ENCODE peak calls at places on chromosomes 13 and 19, in six cellular contexts. J is H9, M is mesenchymal stem cell, L is IMR-90, F is H1, N is neuronal stem cell. P is an unnamed sample.

GRCh38 chr13:97344250-97345175 is 89.5 kb upstream of the RAP2A start:
- DNase-seq in J (no peak), M (peak; percentile 70), L (peak; percentile 61), F (no peak), N (peak; percentile 32), P (peak; percentile 37)

GRCh38 chr19:47004012-47004465 is 15.6 kb upstream of the NPAS1 start:
- DNase-seq in J (peak; percentile 27), M (no peak), L (no peak), F (no peak), N (no peak), P (no peak)

GRCh38 chr19:18746393-18747167 is 44.5 kb downstream of the COMP start:
- DNase-seq in J (peak; percentile 65), M (no peak), L (no peak), F (no peak), N (no peak), P (no peak)

GRCh38 chr13:101785858-101786257 is 333.4 kb downstream of the ITGBL1 start:
- DNase-seq in J (peak; percentile 72), M (peak; percentile 24), L (peak; percentile 3), F (peak; percentile 47), N (peak; percentile 5), P (no peak)

GRCh38 chr13:69423844-69424243 is 683.8 kb upstream of the ATXN8OS start:
- DNase-seq in J (no peak), M (no peak), L (no peak), F (no peak), N (no peak), P (no peak)

GRCh38 chr19:21233691-21234090 is 91.9 kb downstream of the ZNF431 start:
- DNase-seq in J (no peak), M (no peak), L (no peak), F (no peak), N (no peak), P (no peak)

GRCh38 chr19:36152886-36153525 is 759 bp upstream of the COX7A1 start:
- DNase-seq in J (no peak), M (no peak), L (peak; percentile 13), F (no peak), N (no peak), P (no peak)

GRCh38 chr13:30816733-30817132 is 81.4 kb downstream of the ALOX5AP start:
- DNase-seq in J (no peak), M (no peak), L (no peak), F (no peak), N (no peak), P (no peak)

GRCh38 chr19:55112781-55113569 is 4.5 kb downstream of the PPP1R12C start:
- DNase-seq in J (peak; percentile 66), M (no peak), L (no peak), F (no peak), N (no peak), P (no peak)

GRCh38 chr19:45097776-45098520 is 5.0 kb downstream of the PPP1R37 start:
- DNase-seq in J (no peak), M (peak; percentile 97), L (peak; percentile 98), F (no peak), N (no peak), P (peak; percentile 32)

GRCh38 chr19:46993622-46994021 is 26.0 kb upstream of the NPAS1 start:
- DNase-seq in J (no peak), M (no peak), L (no peak), F (no peak), N (no peak), P (no peak)

GRCh38 chr13:112010714-112011113 is 56.2 kb upstream of the SOX1 start:
- DNase-seq in J (no peak), M (no peak), L (no peak), F (no peak), N (no peak), P (no peak)

GRCh38 chr19:1668339-1669123 is 16.1 kb upstream of the TCF3 start:
- DNase-seq in J (no peak), M (peak; percentile 18), L (no peak), F (peak; percentile 69), N (no peak), P (no peak)

GRCh38 chr19:49766938-49767315 is at the start of gene AP2A1:
- DNase-seq in J (no peak), M (no peak), L (no peak), F (no peak), N (no peak), P (no peak)

GRCh38 chr13:112065867-112066623 is 904 bp upstream of the SOX1 start:
- DNase-seq in J (peak; percentile 71), M (no peak), L (no peak), F (peak; percentile 76), N (no peak), P (no peak)

GRCh38 chr19:47239152-47239551 is 8.2 kb upstream of the BBC3 start:
- DNase-seq in J (no peak), M (no peak), L (no peak), F (no peak), N (no peak), P (no peak)

GRCh38 chr19:39407644-39408391 is 1.2 kb downstream of the ZFP36 start:
- DNase-seq in J (no peak), M (peak; percentile 57), L (no peak), F (peak; percentile 54), N (no peak), P (peak; percentile 38)

GRCh38 chr19:50565984-50566903 is 2.0 kb downstream of the LRRC4B start:
- DNase-seq in J (no peak), M (no peak), L (no peak), F (peak; percentile 70), N (no peak), P (no peak)

GRCh38 chr13:40064154-40064713 is 408.8 kb downstream of the COG6 start:
- DNase-seq in J (no peak), M (peak; percentile 26), L (no peak), F (no peak), N (no peak), P (no peak)

GRCh38 chr19:40424637-40425449 is 949 bp downstream of the SERTAD1 start:
- DNase-seq in J (peak; percentile 48), M (peak; percentile 41), L (peak; percentile 13), F (peak; percentile 90), N (no peak), P (no peak)

GRCh38 chr19:40422428-40423226 is 3.2 kb downstream of the SERTAD1 start:
- DNase-seq in J (no peak), M (no peak), L (no peak), F (no peak), N (no peak), P (no peak)

GRCh38 chr19:40423938-40424337 is 1.9 kb downstream of the SERTAD1 start:
- DNase-seq in J (no peak), M (no peak), L (no peak), F (no peak), N (no peak), P (no peak)

GRCh38 chr19:40421468-40421778 is 4.4 kb downstream of the SERTAD1 start:
- DNase-seq in J (no peak), M (no peak), L (no peak), F (no peak), N (no peak), P (no peak)

DNA sequence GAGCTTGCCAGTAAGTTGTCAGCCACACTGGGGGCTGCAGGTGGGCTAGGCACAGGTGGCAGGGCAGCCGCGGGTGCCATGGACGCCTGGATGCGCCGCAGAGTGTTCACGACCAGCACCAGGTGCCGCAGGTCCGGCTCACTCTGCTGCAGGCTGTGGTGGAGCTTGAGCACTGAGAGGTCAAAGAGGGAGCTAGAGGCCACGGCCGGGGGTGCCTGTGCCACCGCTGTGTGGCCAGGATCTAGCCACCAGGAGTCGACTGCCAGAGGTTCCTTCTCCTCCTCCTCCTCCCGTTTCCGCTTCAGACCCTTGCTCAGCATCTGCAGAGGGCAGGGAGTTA is 2.6 kb downstream of the SERTAD1 start:
- DNase-seq in J (no peak), M (no peak), L (no peak), F (no peak), N (no peak), P (no peak)
- H3K14ac ChIP-seq in J (no peak overlapping the region), M (no peak overlapping the region), L (no peak overlapping the region), F (no peak overlapping the region), N (no peak overlapping the region), P (no peak overlapping the region)

GRCh38 chr13:79895416-79895815 is 414.5 kb downstream of the NDFIP2 start:
- DNase-seq in J (no peak), M (no peak), L (no peak), F (no peak), N (no peak), P (no peak)

GRCh38 chr13:79900356-79900755 is 419.4 kb downstream of the NDFIP2 start:
- DNase-seq in J (no peak), M (no peak), L (no peak), F (no peak), N (no peak), P (no peak)

GRCh38 chr13:79898996-79899395 is 418.0 kb downstream of the NDFIP2 start:
- DNase-seq in J (no peak), M (no peak), L (peak; percentile 54), F (no peak), N (no peak), P (no peak)

GRCh38 chr13:79901336-79901735 is 420.4 kb downstream of the NDFIP2 start:
- DNase-seq in J (no peak), M (peak; percentile 66), L (peak; percentile 13), F (no peak), N (no peak), P (no peak)

GRCh38 chr13:79898202-79898826 is 417.4 kb downstream of the NDFIP2 start:
- DNase-seq in J (no peak), M (no peak), L (no peak), F (no peak), N (no peak), P (no peak)
- H3K14ac ChIP-seq in J (no peak overlapping the region), M (no peak overlapping the region), L (no peak overlapping the region), F (no peak overlapping the region), N (no peak overlapping the region), P (no peak overlapping the region)

DNA sequence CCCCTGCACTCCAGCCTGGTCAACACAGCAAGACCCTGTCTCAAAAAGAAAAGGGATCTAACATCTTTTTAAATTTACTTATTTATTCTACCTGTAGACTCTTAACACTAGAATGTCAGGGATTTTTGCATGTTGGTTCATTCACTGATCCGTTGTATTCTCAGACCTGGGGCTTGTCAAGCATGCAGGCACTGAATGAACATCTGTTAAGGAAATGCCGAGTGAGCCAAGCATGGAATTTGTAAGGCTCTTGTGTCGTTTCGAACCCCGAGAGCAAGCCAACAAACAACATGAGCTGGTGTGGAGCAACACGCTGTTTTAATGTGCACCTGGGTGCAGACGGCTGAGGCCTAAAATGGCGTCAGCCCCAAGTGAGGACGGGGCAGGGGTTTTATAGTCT is 10.0 kb upstream of the OR1M1 start:
- DNase-seq in J (no peak), M (no peak), L (no peak), F (no peak), N (no peak), P (peak; percentile 56)
- H3K14ac ChIP-seq in J (peak overlapping the region; percentile 34), M (no peak overlapping the region), L (no peak overlapping the region), F (no peak overlapping the region), N (no peak overlapping the region), P (no peak overlapping the region)

GRCh38 chr13:26976336-26976735 is 195.3 kb downstream of the USP12 start:
- DNase-seq in J (no peak), M (no peak), L (no peak), F (no peak), N (no peak), P (no peak)

GRCh38 chr13:26980099-26981031 is 191.2 kb downstream of the USP12 start:
- DNase-seq in J (no peak), M (no peak), L (no peak), F (no peak), N (no peak), P (no peak)

GRCh38 chr13:26977541-26977940 is 194.1 kb downstream of the USP12 start:
- DNase-seq in J (no peak), M (peak; percentile 37), L (peak; percentile 49), F (no peak), N (no peak), P (no peak)

GRCh38 chr13:26978081-26978860 is 193.3 kb downstream of the USP12 start:
- DNase-seq in J (peak; percentile 56), M (no peak), L (no peak), F (no peak), N (no peak), P (no peak)

GRCh38 chr13:26979334-26979733 is 192.3 kb downstream of the USP12 start:
- DNase-seq in J (no peak), M (no peak), L (no peak), F (no peak), N (no peak), P (no peak)
- H3K14ac ChIP-seq in J (no peak overlapping the region), M (no peak overlapping the region), L (no peak overlapping the region), F (no peak overlapping the region), N (no peak overlapping the region), P (no peak overlapping the region)